ENCODE peak calls at places on chromosomes 2 and 18, in four cellular contexts. B is aorta, T is tibial artery, I is PC-9. E is an unnamed sample. For H3K27me3 and H3K4me1, the result is how much of the 10 kb centered on the place peaks cover.

GRCh38 chr2:9251154-9252001 is 44.8 kb downstream of the ASAP2 start:
- DNase-seq in I (peak), B (peak), T (no peak), E (no peak)

GRCh38 chr18:29960539-29960938 is 1082.0 kb downstream of the DSC3 start:
- DNase-seq in B (no peak), T (no peak), I (no peak), E (no peak)

GRCh38 chr18:33720133-33720532 is 142.1 kb downstream of the ASXL3 start:
- DNase-seq in I (no peak), B (no peak), T (no peak), E (no peak)

GRCh38 chr2:2328847-2329246 is 2.2 kb downstream of the MYT1L start:
- DNase-seq in B (no peak), I (no peak), T (no peak), E (peak)

GRCh38 chr2:43461461-43462073 is 134.3 kb downstream of the THADA start:
- DNase-seq in I (peak), B (no peak), T (no peak), E (no peak)

GRCh38 chr18:48992791-48993555 is 42.2 kb upstream of the SMAD7 start:
- DNase-seq in T (peak), B (no peak), I (peak), E (no peak)

GRCh38 chr2:178279142-178279541 is 84.8 kb downstream of the OSBPL6 start:
- DNase-seq in I (peak), B (no peak), T (no peak), E (no peak)

GRCh38 chr2:100818606-100819364 is 1.2 kb upstream of the NPAS2 start:
- DNase-seq in I (peak), T (no peak), B (peak), E (peak)

GRCh38 chr2:204274991-204275390 is 270.3 kb upstream of the PARD3B start:
- DNase-seq in I (no peak), B (no peak), T (no peak), E (no peak)

GRCh38 chr2:223104741-223105140 is 52.8 kb downstream of the KCNE4 start:
- DNase-seq in T (no peak), B (no peak), I (no peak), E (no peak)

GRCh38 chr2:98508690-98509054 is 64.0 kb downstream of the INPP4A start:
- DNase-seq in T (peak), I (no peak), B (peak), E (no peak)
- H3K27me3 ChIP-seq in T (under half), I (under half), B (under half), E (under half)

DNA sequence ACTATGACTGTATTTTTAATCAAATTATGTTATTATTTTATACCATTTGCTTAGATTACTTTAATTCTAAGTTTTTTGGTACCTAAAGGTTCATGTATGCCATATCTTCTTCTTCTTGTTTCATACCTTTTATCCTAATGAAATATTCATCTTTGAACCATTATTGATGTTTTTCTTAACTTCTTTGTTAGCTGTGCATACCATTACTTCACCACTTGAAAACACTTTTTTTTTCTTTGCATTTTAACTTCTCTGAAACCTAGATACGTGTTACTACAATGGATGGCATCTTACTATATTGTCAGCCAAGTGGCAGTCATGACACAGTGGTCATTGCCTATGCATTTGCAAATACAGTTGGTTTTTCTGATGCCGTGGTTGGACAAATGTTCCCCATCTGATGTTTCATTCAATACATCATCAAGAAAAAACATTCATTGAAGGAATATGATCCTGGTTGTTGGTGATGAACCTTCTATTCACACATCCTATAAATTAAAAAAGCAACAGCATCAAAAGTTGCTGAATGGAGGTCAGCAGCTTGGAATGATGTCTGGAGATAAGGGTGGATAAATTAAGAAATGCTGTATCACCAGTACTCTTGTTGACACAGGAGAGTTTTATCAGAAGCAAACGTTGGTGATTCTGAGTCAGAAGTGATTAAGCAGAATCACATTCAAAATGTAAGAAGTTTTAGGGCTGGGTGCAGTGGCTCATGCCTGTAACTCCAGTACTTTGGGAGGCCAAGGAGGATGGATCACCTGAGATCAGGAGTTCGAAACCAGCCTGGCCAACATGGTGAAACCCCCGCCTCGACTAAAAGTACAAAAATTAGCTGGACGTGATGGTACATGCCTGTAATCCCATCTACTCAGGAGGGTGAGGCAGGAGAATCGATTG is 7.4 kb downstream of the IL36A start:
- DNase-seq in T (no peak), B (no peak), I (peak), E (no peak)
- H3K4me1 ChIP-seq in T (under half), B (under half), I (under half), E (under half)

DNA sequence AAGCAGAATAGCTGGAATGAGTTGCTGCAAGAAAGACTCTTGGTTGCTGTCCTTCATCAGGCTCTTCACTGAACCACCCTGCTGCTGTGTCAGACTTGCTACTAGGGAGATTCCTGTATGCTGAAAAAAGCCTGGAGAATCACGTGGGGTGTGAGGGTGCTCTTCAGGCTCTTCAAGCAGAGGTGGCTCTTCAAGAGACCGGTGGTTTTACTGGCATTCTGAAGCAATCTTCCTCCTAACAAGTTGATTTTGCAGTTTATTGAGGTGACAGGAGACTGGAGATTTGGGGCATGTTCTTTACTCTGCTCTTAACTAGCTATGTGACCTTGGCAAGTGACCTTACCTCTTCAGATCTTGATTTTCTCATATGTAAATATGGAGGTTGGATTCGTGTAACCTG is 14.1 kb downstream of the TMEM178A start:
- DNase-seq in I (no peak), T (no peak), B (no peak), E (no peak)
- H3K27me3 ChIP-seq in I (under half), T (under half), B (under half), E (under half)

GRCh38 chr2:231278868-231279267 is 80.4 kb downstream of the ARMC9 start:
- DNase-seq in I (no peak), B (no peak), T (no peak), E (no peak)
- H3K4me1 ChIP-seq in I (under half), B (under half), T (under half), E (under half)

DNA sequence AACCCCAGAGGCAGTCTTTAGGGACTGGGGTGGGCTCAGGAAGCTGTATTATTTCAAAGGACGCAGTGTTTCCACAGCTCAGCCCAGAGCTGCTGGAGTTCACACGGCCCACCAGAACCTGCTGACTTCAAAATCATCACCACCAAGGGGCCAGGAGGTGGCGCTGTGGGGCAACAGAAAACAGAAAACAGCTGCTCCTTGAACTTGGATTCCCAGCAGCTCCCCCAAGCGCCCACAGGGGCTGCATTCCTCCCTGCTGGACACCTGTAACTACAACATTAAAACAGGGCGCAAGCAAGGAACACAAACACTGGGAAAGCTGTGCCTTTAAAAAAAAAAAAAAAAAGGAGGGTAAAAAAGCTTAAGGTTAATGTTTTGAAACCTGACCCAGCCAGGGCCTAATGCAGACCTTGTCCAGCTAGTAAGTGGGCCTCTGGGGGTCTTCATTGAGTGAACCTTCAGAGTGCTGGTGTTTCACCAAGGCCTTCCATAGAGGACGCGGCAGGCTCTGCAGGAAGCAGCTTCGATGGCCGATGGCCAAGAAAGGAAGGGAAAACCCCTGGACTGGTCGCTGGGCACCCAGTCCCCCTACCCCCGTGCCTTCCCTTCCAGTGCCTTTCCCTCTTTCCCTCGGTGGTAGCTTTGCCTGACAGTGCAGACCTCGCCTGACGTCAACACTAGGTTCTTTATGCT is 25.9 kb downstream of the MLPH start:
- DNase-seq in I (peak), T (peak), B (peak), E (peak)
- H3K27me3 ChIP-seq in I (under half), T (under half), B (under half), E (under half)

GRCh38 chr2:102101844-102102635 is 40.5 kb upstream of the IL1R1 start:
- DNase-seq in B (no peak), I (no peak), T (no peak), E (no peak)

GRCh38 chr2:102100371-102101096 is 42.0 kb upstream of the IL1R1 start:
- DNase-seq in B (no peak), I (peak), T (no peak), E (peak)

GRCh38 chr2:102101097-102101843 is 41.3 kb upstream of the IL1R1 start:
- DNase-seq in I (no peak), T (no peak), B (no peak), E (no peak)

GRCh38 chr2:102103992-102104871 is 38.3 kb upstream of the IL1R1 start:
- DNase-seq in I (no peak), T (peak), B (peak), E (no peak)

DNA sequence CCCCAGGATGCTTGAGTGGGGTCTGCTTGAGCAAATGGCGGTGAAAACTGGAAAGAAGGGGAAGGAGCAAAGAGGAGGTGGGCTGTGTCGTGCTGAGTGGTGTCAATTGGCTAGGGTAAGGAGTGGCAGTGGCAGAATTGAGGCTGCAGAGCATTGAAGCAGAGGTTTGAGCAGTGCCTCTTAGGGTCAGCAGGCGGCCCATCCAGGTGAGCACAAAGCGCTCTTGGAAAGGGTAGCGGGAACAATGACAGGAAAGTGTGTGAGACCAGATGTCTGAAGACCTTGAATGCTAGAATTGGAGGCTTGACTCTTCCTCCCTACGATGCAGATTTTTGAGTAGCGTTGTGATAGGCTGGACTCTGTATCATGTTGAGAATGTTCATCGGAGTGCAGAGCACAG is 39.3 kb upstream of the IL1R1 start:
- DNase-seq in B (no peak), T (no peak), I (no peak), E (no peak)
- H3K4me1 ChIP-seq in B (under half), T (under half), I (under half), E (half or more)

GRCh38 chr2:230537531-230537976 is 121.6 kb downstream of the SP100 start:
- DNase-seq in I (no peak), T (no peak), B (no peak), E (no peak)
- H3K27me3 ChIP-seq in I (under half), T (under half), B (under half), E (under half)

GRCh38 chr2:235616846-235617245 is 123.0 kb downstream of the AGAP1 start:
- DNase-seq in T (no peak), B (no peak), I (no peak), E (no peak)
- H3K4me1 ChIP-seq in T (under half), B (under half), I (under half), E (under half)